ENCODE peak calls at places on chromosomes 2 and 18, in four cellular contexts. S is spleen, E is endodermal cell, O is right cardiac atrium. J is an unnamed sample.

GRCh38 chr2:23078799-23079434 is 306.1 kb upstream of the KLHL29 start:
- DNase-seq in E (no peak), O (no peak), S (no peak), J (no peak)

GRCh38 chr2:21333249-21333648 is 209.5 kb downstream of the TDRD15 start:
- DNase-seq in E (no peak), O (no peak), S (no peak), J (peak)

GRCh38 chr18:74791501-74792188 is 194.0 kb downstream of the ZNF407 start:
- DNase-seq in S (no peak), E (no peak), O (no peak), J (no peak)

GRCh38 chr2:23564618-23564967 is 179.6 kb downstream of the KLHL29 start:
- DNase-seq in O (peak), E (no peak), S (no peak), J (no peak)

GRCh38 chr18:8368490-8369217 is 240.6 kb upstream of the RAB12 start:
- DNase-seq in O (no peak), E (no peak), S (no peak), J (no peak)

GRCh38 chr18:30280861-30281470 is 761.6 kb downstream of the DSC3 start:
- DNase-seq in S (no peak), O (no peak), E (peak), J (no peak)

GRCh38 chr2:62412347-62412742 is 93.7 kb downstream of the TMEM17 start:
- DNase-seq in E (no peak), O (no peak), S (no peak), J (no peak)

GRCh38 chr2:118032169-118033013 is 18.5 kb upstream of the CCDC93 start:
- DNase-seq in S (no peak), E (peak), O (no peak), J (no peak)

GRCh38 chr2:225040862-225041209 is 1.4 kb downstream of the DOCK10 start:
- DNase-seq in S (peak), E (peak), O (no peak), J (no peak)

GRCh38 chr2:149315461-149315860 is 14.9 kb upstream of the LYPD6 start:
- DNase-seq in E (no peak), O (no peak), S (no peak), J (no peak)

GRCh38 chr2:215080545-215080944 is 57.9 kb downstream of the ABCA12 start:
- DNase-seq in E (no peak), S (no peak), O (no peak), J (no peak)

GRCh38 chr2:1081411-1082225 is 131.0 kb downstream of the SNTG2 start:
- DNase-seq in O (peak), E (no peak), S (no peak), J (no peak)

GRCh38 chr2:15223887-15224286 is 337.2 kb downstream of the NBAS start:
- DNase-seq in O (no peak), E (no peak), S (no peak), J (no peak)

GRCh38 chr2:52955079-52955478 is 812.5 kb upstream of the CHAC2 start:
- DNase-seq in S (no peak), E (no peak), O (no peak), J (no peak)

GRCh38 chr2:224271854-224272620 is 129.9 kb downstream of the FAM124B start:
- DNase-seq in E (no peak), S (no peak), O (no peak), J (no peak)

GRCh38 chr2:45616663-45617411 is 5.8 kb upstream of the SRBD1 start:
- DNase-seq in S (no peak), O (no peak), E (no peak), J (no peak)

GRCh38 chr2:227482638-227483340 is 10.8 kb downstream of the AGFG1 start:
- DNase-seq in E (no peak), O (no peak), S (no peak), J (no peak)

GRCh38 chr2:108536133-108536780 is 2.0 kb downstream of the LIMS1 start:
- DNase-seq in S (no peak), E (no peak), O (no peak), J (no peak)

GRCh38 chr18:51658436-51658835 is 461.0 kb upstream of the MEX3C start:
- DNase-seq in O (no peak), E (peak), S (no peak), J (no peak)

GRCh38 chr18:54607213-54607934 is 16.3 kb downstream of the DYNAP start:
- DNase-seq in S (no peak), E (peak), O (no peak), J (no peak)

GRCh38 chr2:82511894-82512293 is 1947.2 kb downstream of the SUCLG1 start:
- DNase-seq in S (no peak), E (no peak), O (no peak), J (no peak)

GRCh38 chr18:7914834-7915670 is 347.9 kb downstream of the PTPRM start:
- DNase-seq in S (no peak), E (no peak), O (no peak), J (no peak)

GRCh38 chr2:96267159-96267971 is 1.3 kb downstream of the CIAO1 start:
- DNase-seq in S (peak), O (no peak), E (peak), J (peak)

GRCh38 chr2:15159751-15160177 is 401.4 kb downstream of the NBAS start:
- DNase-seq in E (peak), S (no peak), O (no peak), J (no peak)

GRCh38 chr18:8948471-8949149 is 153.9 kb upstream of the NDUFV2 start:
- DNase-seq in O (no peak), S (no peak), E (no peak), J (no peak)

GRCh38 chr2:217929294-217929671 is 73.5 kb downstream of the TNS1 start:
- DNase-seq in O (peak), S (no peak), E (no peak), J (peak)

GRCh38 chr2:217928324-217929293 is 74.2 kb downstream of the TNS1 start:
- DNase-seq in S (no peak), O (peak), E (no peak), J (peak)

GRCh38 chr2:217931846-217932560 is 70.8 kb downstream of the TNS1 start:
- DNase-seq in S (no peak), E (no peak), O (no peak), J (no peak)

GRCh38 chr2:217930783-217931563 is 71.8 kb downstream of the TNS1 start:
- DNase-seq in S (no peak), E (no peak), O (peak), J (peak)

GRCh38 chr2:217929757-217930707 is 72.8 kb downstream of the TNS1 start:
- DNase-seq in E (no peak), O (peak), S (no peak), J (no peak)
- H3K4me3 ChIP-seq in E (no peak), O (no peak), S (no peak), J (no peak)

GRCh38 chr2:68734176-68734575 is 435 bp upstream of the ARHGAP25 start:
- DNase-seq in S (no peak), O (no peak), E (no peak), J (no peak)

GRCh38 chr2:68732533-68732932 is 2.1 kb upstream of the ARHGAP25 start:
- DNase-seq in E (no peak), O (no peak), S (no peak), J (no peak)

GRCh38 chr2:68733365-68733764 is 1.2 kb upstream of the ARHGAP25 start:
- DNase-seq in S (no peak), E (no peak), O (no peak), J (no peak)

GRCh38 chr2:68736086-68736485 is 1.5 kb downstream of the ARHGAP25 start:
- DNase-seq in E (no peak), S (no peak), O (no peak), J (no peak)

DNA sequence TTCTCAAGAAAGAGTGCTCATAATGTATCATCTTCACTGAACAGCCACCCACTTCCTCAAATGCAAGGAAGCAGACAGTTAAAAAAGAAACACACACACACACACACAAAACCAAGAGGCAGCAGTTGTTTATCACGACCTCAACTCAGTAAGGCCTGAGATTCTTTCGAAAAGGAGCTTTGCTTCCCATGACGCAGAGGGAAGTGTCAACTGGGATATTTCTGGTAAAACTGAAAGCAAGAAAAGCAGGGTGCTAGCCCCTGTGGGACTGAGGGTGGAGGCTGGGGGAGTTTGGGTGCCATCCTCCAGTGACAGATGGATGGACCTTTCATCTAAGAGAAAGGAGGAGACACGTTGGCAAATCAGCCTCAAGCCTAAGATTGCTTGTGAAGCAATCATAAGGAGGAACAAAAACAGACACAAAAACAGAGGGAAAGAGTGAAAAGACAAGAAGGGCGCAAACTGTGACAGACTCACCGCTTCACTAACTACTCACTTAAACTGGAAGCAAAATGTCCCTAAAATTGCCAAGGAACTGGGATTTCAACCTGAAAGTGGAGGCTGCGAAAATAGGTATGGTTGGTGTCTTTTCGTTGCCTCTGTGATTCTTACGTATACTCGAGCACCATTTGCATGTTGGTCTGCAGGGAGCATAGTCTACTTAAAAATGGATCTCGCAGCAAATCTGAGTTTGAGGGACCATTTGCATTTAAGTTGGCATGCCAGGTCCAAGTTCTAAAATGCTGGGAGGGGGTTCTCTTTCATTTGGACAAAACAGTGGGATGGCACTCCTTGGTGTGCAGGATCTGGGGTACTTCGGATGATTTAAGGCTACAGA is at the start of gene ARHGAP25:
- DNase-seq in S (no peak), E (no peak), O (no peak), J (no peak)
- H3K4me3 ChIP-seq in S (peak), E (no peak), O (peak), J (peak)

GRCh38 chr2:39135678-39136259 is 14.9 kb upstream of the SOS1 start:
- DNase-seq in E (no peak), S (no peak), O (no peak), J (no peak)

GRCh38 chr2:39136799-39137198 is 15.9 kb upstream of the SOS1 start:
- DNase-seq in S (no peak), O (no peak), E (no peak), J (no peak)

GRCh38 chr2:39128919-39129391 is 8.1 kb upstream of the SOS1 start:
- DNase-seq in S (no peak), O (no peak), E (no peak), J (no peak)

GRCh38 chr2:39127973-39128372 is 7.1 kb upstream of the SOS1 start:
- DNase-seq in O (no peak), E (no peak), S (no peak), J (no peak)

DNA sequence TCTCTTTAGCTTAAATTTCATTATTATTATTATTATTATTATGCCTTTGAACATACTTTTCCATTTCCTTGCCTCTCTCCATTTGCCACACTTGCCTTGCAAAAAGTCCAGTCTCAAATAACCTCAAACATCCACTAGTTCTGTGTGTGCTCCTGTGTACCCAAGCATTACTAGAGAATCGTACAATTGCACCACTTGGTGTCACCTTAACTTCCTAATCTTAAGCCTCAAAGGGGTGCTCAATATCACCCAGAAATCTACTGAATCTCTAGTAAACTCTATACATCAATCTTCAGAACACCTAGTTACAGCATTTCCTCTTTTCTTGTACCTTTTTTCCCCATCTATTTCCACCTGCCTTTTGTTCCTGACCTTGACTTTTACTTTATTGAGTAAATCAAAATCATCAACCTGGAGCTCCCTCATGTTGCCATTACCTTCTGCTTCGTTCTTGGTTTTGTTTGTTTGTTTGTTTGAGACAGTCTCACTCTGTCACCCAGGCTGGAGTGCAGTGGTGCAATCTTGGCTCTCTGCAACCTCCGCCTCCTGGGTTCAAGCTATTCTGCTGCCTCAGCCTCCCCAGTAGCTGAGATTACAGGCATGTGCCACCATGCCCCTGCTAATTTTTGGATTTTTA is 12.5 kb upstream of the SOS1 start:
- DNase-seq in E (no peak), O (no peak), S (no peak), J (no peak)
- H3K4me3 ChIP-seq in E (no peak), O (no peak), S (no peak), J (no peak)

GRCh38 chr18:76619342-76620315 is 124.6 kb upstream of the ZNF516 start:
- DNase-seq in O (peak), E (peak), S (peak), J (peak)
- H3K4me3 ChIP-seq in O (peak), E (no peak), S (peak), J (peak)

J was measured in lower lobe of right lung.